ENCODE peak calls at places on chromosomes 16 and 17, in five cellular contexts. One of them, this sample, is unnamed.

GRCh38 chr17:56305017-56305416 is 151.7 kb downstream of the ANKFN1 start:
- DNase-seq in HCT116: no peak
- DNase-seq in HepG2: no peak
- DNase-seq in H1: no peak
- DNase-seq in GM12878: no peak
- DNase-seq in this sample: no peak

GRCh38 chr16:60419859-60420258 is 1616.4 kb downstream of the CDH8 start:
- DNase-seq in HCT116: no peak
- DNase-seq in H1: no peak
- DNase-seq in HepG2: no peak
- DNase-seq in GM12878: no peak
- DNase-seq in this sample: no peak

GRCh38 chr16:11677959-11678881 is 10.0 kb downstream of the SNN start:
- DNase-seq in GM12878: peak
- DNase-seq in HepG2: no peak
- DNase-seq in HCT116: no peak
- DNase-seq in H1: no peak
- DNase-seq in this sample: no peak

GRCh38 chr16:23186171-23186570 is 3.6 kb downstream of the SCNN1G start:
- DNase-seq in HCT116: no peak
- DNase-seq in HepG2: no peak
- DNase-seq in GM12878: no peak
- DNase-seq in H1: no peak
- DNase-seq in this sample: no peak

GRCh38 chr16:79805621-79806020 is 205.1 kb upstream of the MAF start:
- DNase-seq in HCT116: no peak
- DNase-seq in HepG2: no peak
- DNase-seq in GM12878: no peak
- DNase-seq in H1: no peak
- DNase-seq in this sample: peak

GRCh38 chr16:81745704-81746558 is 33.2 kb upstream of the PLCG2 start:
- DNase-seq in HepG2: peak
- DNase-seq in GM12878: no peak
- DNase-seq in HCT116: peak
- DNase-seq in H1: no peak
- DNase-seq in this sample: no peak

GRCh38 chr16:85634747-85635544 is 21.8 kb downstream of the GSE1 start:
- DNase-seq in H1: no peak
- DNase-seq in HepG2: no peak
- DNase-seq in HCT116: no peak
- DNase-seq in GM12878: no peak
- DNase-seq in this sample: no peak

GRCh38 chr17:9244066-9245052 is 223.0 kb downstream of the NTN1 start:
- DNase-seq in H1: no peak
- DNase-seq in GM12878: no peak
- DNase-seq in HCT116: no peak
- DNase-seq in HepG2: no peak
- DNase-seq in this sample: no peak

GRCh38 chr16:53219795-53220194 is 165.0 kb downstream of the CHD9 start:
- DNase-seq in HCT116: no peak
- DNase-seq in HepG2: no peak
- DNase-seq in GM12878: no peak
- DNase-seq in H1: no peak
- DNase-seq in this sample: no peak

DNA sequence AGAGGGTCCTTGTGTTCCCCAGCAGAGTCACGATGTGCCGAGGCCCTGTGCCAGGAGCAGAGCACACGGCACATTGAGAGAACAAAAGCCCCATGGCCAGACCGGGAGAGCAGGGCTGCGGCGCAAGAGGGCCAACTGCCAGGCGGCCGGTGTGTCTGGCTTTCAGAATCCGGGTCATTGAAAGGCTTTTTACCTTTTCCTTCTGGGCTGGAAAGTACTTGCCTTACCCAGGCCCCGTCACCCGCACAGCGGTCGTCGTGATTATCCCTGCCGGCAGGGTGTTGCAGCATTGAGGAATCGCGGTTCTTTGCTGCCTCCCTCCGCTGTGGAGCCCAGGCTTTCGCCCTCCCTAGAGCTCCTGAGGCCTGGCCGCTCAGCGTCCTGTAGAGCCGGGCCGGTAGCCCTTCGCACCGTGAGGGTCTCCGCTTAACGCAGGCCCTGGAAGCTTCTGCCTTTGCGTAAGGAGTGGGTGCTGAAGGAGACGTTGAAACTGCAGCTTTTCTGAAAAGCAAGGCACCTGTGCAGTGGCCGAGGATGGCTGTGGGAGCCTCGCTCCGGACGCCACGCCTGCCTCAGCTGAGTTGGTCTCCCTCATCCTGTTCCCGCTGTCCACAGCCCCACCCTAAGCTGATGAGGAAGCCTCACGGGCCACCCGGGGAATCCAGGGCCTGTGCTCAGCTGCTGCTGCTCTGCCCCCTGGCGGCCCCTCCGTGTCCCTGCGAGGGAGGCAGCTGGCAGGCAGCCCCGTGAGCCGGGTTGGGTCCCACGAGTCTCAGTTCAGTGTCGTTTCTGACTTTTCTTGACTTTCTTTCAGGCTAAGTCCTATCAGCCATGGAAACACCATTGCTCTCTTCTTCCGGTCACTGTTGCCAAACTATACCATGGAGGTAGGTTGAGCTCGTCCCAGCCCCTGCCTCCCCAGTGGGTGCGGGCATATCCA is 8.6 kb upstream of the MC1R start:
- DNase-seq in HepG2: peak
- DNase-seq in H1: no peak
- DNase-seq in HCT116: peak
- DNase-seq in GM12878: no peak
- DNase-seq in this sample: no peak
- TF ChIP-seq YY1 in HepG2: peak
- TF ChIP-seq YY1 in H1: no peak
- TF ChIP-seq YY1 in HCT116: peak
- TF ChIP-seq YY1 in GM12878: peak
- TF ChIP-seq YY1 in this sample: no peak

GRCh38 chr16:30005341-30006094 is 5.3 kb downstream of the DOC2A start:
- DNase-seq in GM12878: no peak
- DNase-seq in HCT116: no peak
- DNase-seq in HepG2: peak
- DNase-seq in H1: no peak
- DNase-seq in this sample: no peak

GRCh38 chr16:30006095-30006473 is 4.7 kb downstream of the DOC2A start:
- DNase-seq in HepG2: no peak
- DNase-seq in GM12878: no peak
- DNase-seq in H1: no peak
- DNase-seq in HCT116: no peak
- DNase-seq in this sample: no peak

GRCh38 chr16:30009085-30009862 is 1.6 kb downstream of the DOC2A start:
- DNase-seq in HepG2: no peak
- DNase-seq in H1: no peak
- DNase-seq in HCT116: no peak
- DNase-seq in GM12878: no peak
- DNase-seq in this sample: no peak

GRCh38 chr16:30006659-30007377 is 4.0 kb downstream of the DOC2A start:
- DNase-seq in HCT116: no peak
- DNase-seq in HepG2: no peak
- DNase-seq in H1: no peak
- DNase-seq in GM12878: no peak
- DNase-seq in this sample: no peak

DNA sequence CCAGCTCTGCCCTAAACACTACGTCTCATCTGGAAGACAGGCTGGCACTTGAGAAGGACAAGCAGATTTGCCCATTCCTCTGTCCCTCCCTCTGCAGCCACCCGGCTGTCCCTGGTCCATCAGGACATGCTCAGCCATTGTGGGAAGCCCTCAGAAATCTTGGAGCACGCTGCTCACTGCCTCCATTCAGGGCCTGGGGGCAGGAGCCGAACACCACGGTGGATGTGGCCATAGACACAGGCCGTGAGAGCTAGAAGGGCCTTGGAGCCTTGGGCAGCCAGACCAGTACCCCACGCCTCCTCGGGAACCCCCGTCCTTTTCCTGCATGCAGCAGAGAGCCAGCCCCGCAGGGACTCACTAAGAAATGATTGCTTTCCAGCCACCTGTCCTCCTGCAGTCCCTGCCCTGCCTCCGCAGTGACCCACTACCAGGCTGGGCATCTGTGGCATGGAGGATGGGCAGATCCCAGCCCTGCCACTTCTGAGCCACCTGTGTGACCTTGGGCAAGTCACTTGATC is 3.4 kb downstream of the DOC2A start:
- DNase-seq in GM12878: no peak
- DNase-seq in H1: no peak
- DNase-seq in HCT116: no peak
- DNase-seq in HepG2: no peak
- DNase-seq in this sample: no peak
- TF ChIP-seq YY1 in GM12878: no peak
- TF ChIP-seq YY1 in H1: no peak
- TF ChIP-seq YY1 in HCT116: no peak
- TF ChIP-seq YY1 in HepG2: no peak
- TF ChIP-seq YY1 in this sample: no peak

GRCh38 chr16:2499890-2500633 is 13.7 kb upstream of the ATP6V0C start:
- DNase-seq in HCT116: no peak
- DNase-seq in H1: no peak
- DNase-seq in HepG2: no peak
- DNase-seq in GM12878: no peak
- DNase-seq in this sample: no peak
- TF ChIP-seq YY1 in HCT116: no peak
- TF ChIP-seq YY1 in H1: no peak
- TF ChIP-seq YY1 in HepG2: no peak
- TF ChIP-seq YY1 in GM12878: no peak
- TF ChIP-seq YY1 in this sample: no peak

DNA sequence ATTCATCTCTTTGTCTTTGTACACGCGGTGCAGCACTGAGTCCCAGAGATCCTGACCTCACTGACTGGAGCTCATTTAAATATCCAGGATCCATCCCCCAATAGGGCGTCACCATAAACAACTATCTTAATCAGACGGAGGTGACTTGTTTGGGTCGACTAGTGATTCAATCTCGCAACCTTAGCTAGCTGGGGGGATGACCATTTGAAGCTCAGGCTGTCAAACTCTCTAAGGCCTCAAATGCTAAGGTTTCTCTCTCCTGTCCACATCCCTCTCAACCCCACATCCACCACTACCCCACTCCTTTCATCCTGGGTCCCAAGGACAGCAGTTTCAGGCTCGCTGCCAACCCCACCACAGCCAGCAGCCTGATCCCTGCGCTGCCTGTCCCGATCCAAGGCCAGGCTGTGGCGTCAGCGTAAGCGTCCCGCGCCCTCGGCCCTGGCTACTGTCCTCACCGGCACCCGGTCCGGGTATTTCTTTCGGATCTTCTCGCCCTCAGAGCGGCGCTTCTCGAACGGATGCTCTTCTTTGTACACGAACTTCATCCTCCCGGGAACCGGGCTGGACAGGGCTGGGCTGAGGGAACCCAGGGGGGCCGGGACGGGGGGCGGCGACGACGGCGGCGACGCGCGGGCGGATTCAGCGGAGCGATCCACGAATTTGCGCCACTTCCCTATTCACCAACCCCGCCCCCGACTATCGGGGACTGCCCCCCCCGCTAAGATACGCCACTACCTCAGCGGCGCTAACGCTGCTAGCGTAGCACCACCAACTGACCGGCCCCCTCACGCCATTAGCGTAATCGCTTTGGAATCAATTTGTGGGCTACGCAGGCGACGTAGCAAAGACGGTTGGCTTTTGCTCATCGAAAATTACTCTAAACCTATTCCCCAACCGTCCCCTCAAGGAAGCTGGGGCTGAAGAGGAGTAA is at the start of gene GABARAP:
- DNase-seq in HepG2: peak
- DNase-seq in HCT116: peak
- DNase-seq in H1: no peak
- DNase-seq in GM12878: peak
- DNase-seq in this sample: peak
- TF ChIP-seq YY1 in HepG2: peak
- TF ChIP-seq YY1 in HCT116: no peak
- TF ChIP-seq YY1 in H1: no peak
- TF ChIP-seq YY1 in GM12878: peak
- TF ChIP-seq YY1 in this sample: no peak

GRCh38 chr17:81073967-81074366 is 39.0 kb downstream of the BAIAP2 start:
- DNase-seq in GM12878: no peak
- DNase-seq in HCT116: no peak
- DNase-seq in H1: no peak
- DNase-seq in HepG2: no peak
- DNase-seq in this sample: no peak
- TF ChIP-seq YY1 in GM12878: no peak
- TF ChIP-seq YY1 in HCT116: no peak
- TF ChIP-seq YY1 in H1: no peak
- TF ChIP-seq YY1 in HepG2: no peak
- TF ChIP-seq YY1 in this sample: no peak

DNA sequence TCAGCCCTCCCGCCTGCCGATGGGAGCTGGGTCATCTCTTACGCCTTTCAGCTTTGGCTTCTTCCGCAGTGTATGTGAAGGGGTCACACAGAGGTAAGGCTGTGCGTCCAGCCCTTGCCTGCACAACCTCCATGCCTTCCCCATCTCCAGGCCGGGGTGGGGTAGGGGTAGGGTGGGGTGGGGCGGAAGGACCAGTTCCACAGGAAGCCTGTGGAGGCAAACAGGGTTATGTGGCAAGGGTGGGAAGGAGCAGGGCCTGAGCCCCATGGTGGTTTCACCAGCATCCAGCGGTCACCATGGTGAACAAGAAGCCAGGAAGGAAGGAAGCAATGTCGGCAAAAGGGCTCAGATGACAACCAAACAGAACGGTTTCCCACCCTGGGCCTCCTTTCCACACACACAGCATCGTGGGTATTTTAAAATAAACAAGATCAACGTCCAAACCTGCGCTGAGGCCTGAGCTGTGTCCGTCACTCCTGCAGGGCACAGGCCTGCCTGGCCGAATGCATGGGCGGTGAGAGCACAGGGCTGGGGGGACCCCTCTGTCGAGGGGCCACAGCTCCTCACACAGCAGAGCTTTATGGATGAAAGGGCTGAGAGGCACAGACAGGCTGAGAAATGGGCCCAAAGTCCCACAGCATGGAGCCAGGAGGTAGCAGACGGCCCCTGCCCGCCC is 80.5 kb downstream of the ZNF778 start:
- DNase-seq in GM12878: no peak
- DNase-seq in HepG2: no peak
- DNase-seq in HCT116: no peak
- DNase-seq in H1: no peak
- DNase-seq in this sample: no peak
- TF ChIP-seq YY1 in GM12878: no peak
- TF ChIP-seq YY1 in HepG2: no peak
- TF ChIP-seq YY1 in HCT116: no peak
- TF ChIP-seq YY1 in H1: no peak
- TF ChIP-seq YY1 in this sample: no peak

DNA sequence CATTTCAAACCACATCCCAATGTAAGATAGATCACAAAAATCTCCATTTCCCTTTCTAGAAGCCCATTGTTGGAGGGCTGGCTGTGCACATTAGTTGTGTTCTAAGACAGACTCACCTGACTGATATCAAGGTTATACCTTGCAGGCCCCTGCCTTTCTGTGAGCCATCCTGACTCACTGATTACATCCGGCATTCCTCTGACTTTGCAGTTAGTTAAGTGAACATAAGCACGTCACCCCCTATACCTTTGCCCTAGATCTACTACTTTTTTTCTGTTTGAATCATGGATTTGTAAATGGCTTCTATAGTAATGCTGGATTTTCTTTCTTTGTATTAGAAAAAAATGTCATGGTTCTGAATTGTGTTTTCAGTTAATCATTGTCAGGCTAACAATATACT is 78.3 kb downstream of the TANGO6 start:
- DNase-seq in HCT116: peak
- DNase-seq in H1: no peak
- DNase-seq in HepG2: peak
- DNase-seq in GM12878: no peak
- DNase-seq in this sample: no peak
- TF ChIP-seq YY1 in HCT116: no peak
- TF ChIP-seq YY1 in H1: no peak
- TF ChIP-seq YY1 in HepG2: no peak
- TF ChIP-seq YY1 in GM12878: no peak
- TF ChIP-seq YY1 in this sample: no peak